ENCODE peak calls at places on chromosomes 4 and X, in five cellular contexts. I is cardiac fibroblast, P is left lung, O is PC-3, G is stomach. U is an unnamed sample.
A peak's percentile ranks its signal among the peaks of the same experiment; 100 is the strongest.

GRCh38 chr4:40251366-40251765 is 54.5 kb downstream of the RHOH start:
- DNase-seq in I (peak; percentile 72), P (no peak), O (peak; percentile 80), G (no peak), U (no peak)

GRCh38 chr4:115969756-115970155 is 856.3 kb upstream of the NDST4 start:
- DNase-seq in I (no peak), P (no peak), O (no peak), G (no peak), U (no peak)

GRCh38 chrX:130197464-130197863 is 25.7 kb downstream of the RAB33A start:
- DNase-seq in I (no peak), P (no peak), O (no peak), G (no peak), U (no peak)

GRCh38 chr4:25862411-25863346 is at the start of gene SEL1L3:
- DNase-seq in I (no peak), P (peak; percentile 92), O (peak; percentile 27), G (peak; percentile 79), U (peak; percentile 88)

GRCh38 chr4:168720396-168720795 is 223.5 kb downstream of the PALLD start:
- DNase-seq in I (no peak), P (no peak), O (no peak), G (no peak), U (no peak)

GRCh38 chrX:47156611-47157520 is 11.8 kb downstream of the RBM10 start:
- DNase-seq in I (no peak), P (no peak), O (no peak), G (peak; percentile 13), U (no peak)

GRCh38 chrX:2387614-2388239 is 113.0 kb downstream of the DHRSX start:
- DNase-seq in I (no peak), P (no peak), O (peak; percentile 39), G (peak; percentile 38), U (no peak)

GRCh38 chr4:139587452-139587851 is 31.4 kb upstream of the SETD7 start:
- DNase-seq in I (no peak), P (no peak), O (no peak), G (no peak), U (no peak)

GRCh38 chr4:6109842-6110560 is 90.3 kb downstream of the JAKMIP1 start:
- DNase-seq in I (no peak), P (no peak), O (peak; percentile 59), G (peak; percentile 75), U (no peak)

GRCh38 chr4:77052352-77052751 is 23.4 kb downstream of the CCNI start:
- DNase-seq in I (peak; percentile 69), P (no peak), O (peak; percentile 70), G (peak; percentile 64), U (peak; percentile 80)

GRCh38 chr4:170497105-170497504 is 407.3 kb upstream of the AADAT start:
- DNase-seq in I (peak; percentile 0), P (no peak), O (peak; percentile 35), G (no peak), U (no peak)

GRCh38 chr4:168440442-168441264 is 39.6 kb downstream of the DDX60L start:
- DNase-seq in I (peak; percentile 72), P (no peak), O (peak; percentile 71), G (no peak), U (no peak)

GRCh38 chr4:40514409-40515025 is 115.1 kb downstream of the RBM47 start:
- DNase-seq in I (no peak), P (no peak), O (peak; percentile 55), G (peak; percentile 83), U (peak; percentile 73)

GRCh38 chr4:136590440-136590839 is 941.9 kb downstream of the PCDH18 start:
- DNase-seq in I (no peak), P (no peak), O (no peak), G (no peak), U (no peak)

GRCh38 chr4:25236971-25237370 is 3.1 kb downstream of the PI4K2B start:
- DNase-seq in I (no peak), P (no peak), O (no peak), G (no peak), U (no peak)

GRCh38 chrX:55488559-55489314 is 911 bp downstream of the USP51 start:
- DNase-seq in I (peak; percentile 60), P (peak; percentile 83), O (peak; percentile 31), G (peak; percentile 62), U (peak; percentile 58)

GRCh38 chr4:128538111-128538882 is 250.7 kb upstream of the PGRMC2 start:
- DNase-seq in I (no peak), P (no peak), O (peak; percentile 15), G (no peak), U (no peak)

GRCh38 chr4:153206534-153206933 is 2.3 kb downstream of the TRIM2 start:
- DNase-seq in I (no peak), P (no peak), O (no peak), G (no peak), U (no peak)

GRCh38 chrX:106728337-106728736 is 1.8 kb downstream of the RNF128 start:
- DNase-seq in I (no peak), P (no peak), O (no peak), G (no peak), U (no peak)

GRCh38 chrX:11386001-11386523 is 92.8 kb downstream of the AMELX start:
- DNase-seq in I (peak; percentile 82), P (no peak), O (peak; percentile 68), G (no peak), U (peak; percentile 21)

GRCh38 chr4:97238956-97239698 is 904.1 kb downstream of the STPG2 start:
- DNase-seq in I (no peak), P (no peak), O (no peak), G (no peak), U (no peak)

GRCh38 chrX:71178908-71179307 is 34.3 kb downstream of the NLGN3 start:
- DNase-seq in I (peak; percentile 76), P (no peak), O (peak; percentile 76), G (peak; percentile 65), U (peak; percentile 68)

GRCh38 chr4:26047795-26048194 is 133.8 kb downstream of the SMIM20 start:
- DNase-seq in I (no peak), P (no peak), O (no peak), G (no peak), U (no peak)

GRCh38 chr4:86730310-86730709 is 118.9 kb downstream of the SLC10A6 start:
- DNase-seq in I (no peak), P (no peak), O (no peak), G (no peak), U (no peak)

GRCh38 chr4:6730603-6731300 is 14.8 kb downstream of the BLOC1S4 start:
- DNase-seq in I (no peak), P (no peak), O (no peak), G (no peak), U (no peak)

GRCh38 chr4:86613734-86614133 is 19.6 kb downstream of the PTPN13 start:
- DNase-seq in I (no peak), P (no peak), O (no peak), G (no peak), U (no peak)

GRCh38 chr4:159368320-159368719 is 265.4 kb downstream of the RAPGEF2 start:
- DNase-seq in I (no peak), P (no peak), O (no peak), G (no peak), U (no peak)

GRCh38 chr4:40749717-40750460 is at the start of gene NSUN7:
- DNase-seq in I (no peak), P (peak; percentile 91), O (peak; percentile 75), G (peak; percentile 85), U (peak; percentile 89)

GRCh38 chrX:110425222-110425621 is 66.6 kb downstream of the RTL9 start:
- DNase-seq in I (no peak), P (no peak), O (no peak), G (no peak), U (no peak)

GRCh38 chr4:77599378-77599777 is 6.2 kb upstream of the CXCL13 start:
- DNase-seq in I (peak; percentile 62), P (no peak), O (peak; percentile 67), G (peak; percentile 28), U (no peak)

GRCh38 chr4:123889376-123889945 is 492.9 kb downstream of the SPRY1 start:
- DNase-seq in I (peak; percentile 21), P (no peak), O (no peak), G (no peak), U (no peak)

GRCh38 chr4:141427726-141428296 is 207.1 kb downstream of the ZNF330 start:
- DNase-seq in I (peak; percentile 56), P (no peak), O (peak; percentile 55), G (no peak), U (no peak)

GRCh38 chrX:11449613-11450012 is 156.4 kb downstream of the AMELX start:
- DNase-seq in I (no peak), P (no peak), O (peak; percentile 45), G (no peak), U (no peak)

GRCh38 chrX:80808854-80809493 is 703 bp downstream of the BRWD3 start:
- DNase-seq in I (peak; percentile 19), P (no peak), O (peak; percentile 41), G (no peak), U (peak; percentile 59)

GRCh38 chr4:144295286-144295995 is 154.9 kb upstream of the GYPA start:
- DNase-seq in I (peak; percentile 33), P (no peak), O (no peak), G (no peak), U (no peak)

GRCh38 chr4:2800691-2801596 is 8.1 kb downstream of the SH3BP2 start:
- DNase-seq in I (peak; percentile 41), P (peak; percentile 97), O (no peak), G (peak; percentile 62), U (peak; percentile 85)
- H3K4me3 ChIP-seq in I (no peak overlapping the region), P (no peak overlapping the region), O (no peak overlapping the region), G (peak overlapping the region; percentile 38), U (no peak overlapping the region)

GRCh38 chr4:158238574-158238973 is 28.3 kb downstream of the TMEM144 start:
- DNase-seq in I (no peak), P (no peak), O (no peak), G (no peak), U (no peak)

GRCh38 chr4:158239196-158239595 is 28.9 kb downstream of the TMEM144 start:
- DNase-seq in I (no peak), P (no peak), O (no peak), G (no peak), U (no peak)

DNA sequence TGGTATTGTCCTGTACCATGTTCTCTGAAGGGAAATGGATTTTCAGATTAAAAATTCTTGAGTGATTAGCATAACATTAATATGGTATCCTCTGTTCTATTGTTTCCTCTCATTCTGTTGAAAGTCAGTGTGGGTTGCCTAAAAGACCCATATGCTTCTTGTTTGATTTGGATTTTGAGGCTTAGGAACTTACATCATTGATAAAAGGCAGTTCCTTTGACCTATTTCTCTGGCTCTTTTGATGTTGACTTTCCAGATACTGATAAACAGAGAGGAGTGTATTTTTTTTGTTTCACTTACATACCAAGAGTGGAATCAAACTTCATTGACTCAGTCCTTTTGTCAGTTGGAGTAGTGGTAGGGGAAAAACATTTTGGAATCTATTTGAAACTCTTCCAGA is 32.8 kb downstream of the TMEM144 start:
- DNase-seq in I (no peak), P (no peak), O (no peak), G (no peak), U (no peak)
- TF ChIP-seq CTCF in I (no peak), P (no peak), O (no peak), G (no peak), U (no peak)

DNA sequence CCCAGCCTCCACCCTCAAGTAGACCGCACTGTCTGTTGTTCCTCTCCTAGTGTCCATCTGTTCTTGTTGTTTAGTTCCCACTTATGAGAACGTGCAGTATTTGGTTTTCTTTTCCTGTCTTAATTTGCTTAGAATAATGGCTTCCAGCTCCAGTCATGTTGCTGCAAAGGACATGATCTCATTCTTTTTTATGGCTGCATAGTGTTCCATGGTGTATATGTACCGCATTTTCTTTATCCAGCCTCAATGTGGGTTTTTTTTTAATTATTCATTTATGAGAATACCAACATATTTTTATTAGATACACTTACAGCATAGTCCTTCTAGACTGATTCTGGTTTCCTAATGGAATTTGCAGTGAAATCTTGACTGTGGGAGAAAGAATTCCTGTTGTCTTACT is 1.3 kb downstream of the VMA21 start:
- DNase-seq in I (no peak), P (no peak), O (no peak), G (no peak), U (no peak)
- H3K4me3 ChIP-seq in I (no peak overlapping the region), P (no peak overlapping the region), O (peak overlapping the region; percentile 78), G (peak overlapping the region; percentile 73), U (no peak overlapping the region)

GRCh38 chr4:130257271-130257670 is 1161.3 kb downstream of the C4orf33 start:
- DNase-seq in I (peak; percentile 89), P (no peak), O (peak; percentile 74), G (no peak), U (no peak)
- TF ChIP-seq CTCF in I (peak; percentile 26), P (no peak), O (no peak), G (no peak), U (no peak)

U was measured in mucosa of descending colon.